ENCODE peak calls at places on chromosome 11, in four cellular contexts. O is T-cell, Z is NCI-H69, S is NCI-H524 treated with DMSO at 0.1 percent for 48 hours. V is an unnamed sample.

GRCh38 chr11:34633640-34633989 is 12.7 kb downstream of the EHF start:
- DNase-seq in S (no peak), O (no peak), Z (no peak), V (no peak)

GRCh38 chr11:109522116-109522755 is 100.2 kb downstream of the C11orf87 start:
- DNase-seq in O (no peak), Z (no peak), S (no peak), V (no peak)

GRCh38 chr11:108246885-108247284 is 24.0 kb downstream of the ATM start:
- DNase-seq in O (no peak), S (no peak), Z (no peak), V (no peak)

GRCh38 chr11:17734986-17735822 is 623 bp downstream of the KCNC1 start:
- DNase-seq in S (no peak), O (no peak), Z (peak; percentile 83), V (peak; percentile 84)

GRCh38 chr11:126335463-126335760 is 20.1 kb upstream of the ST3GAL4 start:
- DNase-seq in O (no peak), S (no peak), Z (no peak), V (no peak)

GRCh38 chr11:69242583-69242940 is 51.4 kb upstream of the MYEOV start:
- DNase-seq in Z (no peak), O (no peak), S (peak; percentile 82), V (no peak)

GRCh38 chr11:109343242-109343641 is 78.7 kb upstream of the C11orf87 start:
- DNase-seq in O (no peak), Z (no peak), S (no peak), V (no peak)

GRCh38 chr11:61418136-61418535 is 11.6 kb downstream of the CPSF7 start:
- DNase-seq in O (no peak), Z (no peak), S (no peak), V (no peak)

GRCh38 chr11:69632900-69633299 is 8.1 kb upstream of the CCND1 start:
- DNase-seq in Z (no peak), S (no peak), O (no peak), V (no peak)

GRCh38 chr11:12634329-12634728 is 39.9 kb upstream of the TEAD1 start:
- DNase-seq in S (no peak), Z (no peak), O (no peak), V (no peak)

GRCh38 chr11:111694851-111695250 is 71.3 kb downstream of the PPP2R1B start:
- DNase-seq in O (no peak), S (no peak), Z (peak; percentile 89), V (peak; percentile 81)

GRCh38 chr11:12744831-12745502 is 70.7 kb downstream of the TEAD1 start:
- DNase-seq in O (no peak), S (no peak), Z (peak; percentile 76), V (peak; percentile 79)